ENCODE peak calls at places on chromosomes 1 and 21, in nine cellular contexts. D, L, Y, C, U, M, B, R and F are unnamed samples.

GRCh38 chr1:228303596-228303995 is 95.8 kb downstream of the OBSCN start:
- DNase-seq in Y (peak; percentile 3), R (no peak), C (no peak), M (no peak), B (no peak), U (no peak), D (no peak), L (no peak), F (no peak)

GRCh38 chr1:109369167-109369746 is 28.5 kb downstream of the SORT1 start:
- DNase-seq in D (peak; percentile 29), C (no peak), U (no peak), M (no peak), L (no peak), R (no peak), B (no peak), Y (no peak), F (no peak)

GRCh38 chr1:11701551-11701961 is 10.0 kb downstream of the DRAXIN start:
- DNase-seq in L (no peak), U (peak; percentile 74), Y (peak; percentile 68), C (no peak), B (no peak), D (peak; percentile 27), R (no peak), M (no peak), F (no peak)

GRCh38 chr1:90721210-90722194 is 4.4 kb upstream of the BARHL2 start:
- DNase-seq in C (peak; percentile 38), R (peak; percentile 78), L (no peak), B (no peak), U (peak; percentile 20), D (peak; percentile 60), M (no peak), Y (no peak), F (peak; percentile 67)

GRCh38 chr21:45440736-45441350 is 35.9 kb downstream of the COL18A1 start:
- DNase-seq in C (no peak), D (no peak), R (no peak), L (no peak), M (no peak), U (no peak), B (no peak), Y (no peak), F (no peak)

GRCh38 chr1:65830306-65830705 is 37.6 kb downstream of the PDE4B start:
- DNase-seq in D (no peak), R (no peak), Y (no peak), B (no peak), L (no peak), C (peak; percentile 12), M (no peak), U (no peak), F (no peak)

GRCh38 chr1:111227434-111227833 is at the start of gene CHI3L2:
- DNase-seq in B (no peak), U (no peak), D (no peak), L (no peak), M (no peak), C (no peak), R (no peak), Y (no peak), F (no peak)

GRCh38 chr1:39947265-39947664 is 7.7 kb upstream of the MFSD2A start:
- DNase-seq in M (no peak), C (no peak), Y (no peak), U (no peak), D (no peak), R (no peak), B (no peak), L (no peak), F (no peak)

GRCh38 chr1:90133133-90133532 is 138.2 kb downstream of the ZNF326 start:
- DNase-seq in R (peak; percentile 55), D (no peak), C (peak; percentile 52), U (no peak), M (peak; percentile 11), L (no peak), B (no peak), Y (no peak), F (no peak)

GRCh38 chr1:108691128-108691885 is 803 bp upstream of the PRPF38B start:
- DNase-seq in L (no peak), M (no peak), U (no peak), D (peak; percentile 19), Y (no peak), B (no peak), C (peak; percentile 6), R (peak; percentile 26), F (no peak)

GRCh38 chr1:217982711-217983405 is 302.2 kb upstream of the RRP15 start:
- DNase-seq in R (no peak), D (no peak), C (no peak), M (no peak), B (no peak), Y (no peak), U (no peak), L (no peak), F (no peak)

GRCh38 chr1:206472454-206472853 is 2.2 kb downstream of the IKBKE start:
- DNase-seq in M (no peak), U (no peak), R (no peak), B (peak; percentile 31), L (no peak), C (peak; percentile 35), D (peak; percentile 55), Y (no peak), F (no peak)

GRCh38 chr1:53543130-53543770 is 84.1 kb downstream of the DMRTB1 start:
- DNase-seq in D (no peak), B (no peak), U (no peak), M (no peak), C (no peak), Y (no peak), R (no peak), L (no peak), F (no peak)

GRCh38 chr1:201072149-201072548 is 40.1 kb downstream of the CACNA1S start:
- DNase-seq in B (no peak), Y (no peak), D (no peak), C (peak; percentile 54), M (no peak), R (no peak), L (no peak), U (no peak), F (no peak)

GRCh38 chr21:28675265-28676041 is 317.2 kb downstream of the LTN1 start:
- DNase-seq in U (no peak), L (no peak), R (no peak), Y (no peak), D (peak; percentile 39), B (no peak), M (no peak), C (peak; percentile 71), F (no peak)

GRCh38 chr1:112625696-112626095 is 6.1 kb downstream of the CAPZA1 start:
- DNase-seq in D (peak; percentile 15), M (no peak), Y (no peak), L (no peak), U (no peak), C (no peak), B (no peak), R (no peak), F (no peak)